ENCODE peak calls at places on chromosome 22, in nine cellular contexts. T is foreskin fibroblast, S is body of pancreas, J is A549, G is fibroblast of villous mesenchyme, Q is cardiac fibroblast, H is HFFc6, X is epithelial cell of esophagus, B is AG04450. N is an unnamed sample.

GRCh38 chr22:49853981-49854791 is 542 bp downstream of the ZBED4 start:
- DNase-seq in B (no peak), Q (peak; percentile 36), J (peak; percentile 21), T (no peak), H (peak; percentile 7), G (peak; percentile 34), S (peak; percentile 51), X (peak; percentile 35), N (no peak)

GRCh38 chr22:43479311-43479710 is 67.5 kb downstream of the MPPED1 start:
- DNase-seq in T (no peak), S (no peak), H (no peak), Q (no peak), G (no peak), J (no peak), X (no peak), B (no peak), N (no peak)

GRCh38 chr22:23709107-23709506 is 18.3 kb downstream of the RGL4 start:
- DNase-seq in X (no peak), B (no peak), Q (peak; percentile 14), G (peak; percentile 45), J (no peak), H (peak; percentile 45), T (peak; percentile 62), S (no peak), N (no peak)

GRCh38 chr22:37971475-37972434 is 12.6 kb downstream of the SOX10 start:
- DNase-seq in G (no peak), X (no peak), B (no peak), S (no peak), T (no peak), Q (no peak), H (no peak), J (no peak), N (no peak)

GRCh38 chr22:44365832-44366231 is 53.1 kb upstream of the SHISAL1 start:
- DNase-seq in J (no peak), B (no peak), S (no peak), G (no peak), X (no peak), T (no peak), Q (no peak), H (no peak), N (no peak)

GRCh38 chr22:23140385-23140784 is 1.4 kb downstream of the RSPH14 start:
- DNase-seq in X (no peak), J (no peak), Q (no peak), T (no peak), H (no peak), S (no peak), G (no peak), B (no peak), N (no peak)

GRCh38 chr22:40727607-40728325 is 48.5 kb downstream of the MCHR1 start:
- DNase-seq in T (no peak), J (no peak), G (no peak), X (no peak), S (no peak), B (no peak), Q (no peak), H (no peak), N (no peak)

GRCh38 chr22:37827056-37827455 is 3.9 kb downstream of the GALR3 start:
- DNase-seq in T (no peak), G (no peak), B (no peak), J (no peak), X (no peak), S (no peak), Q (no peak), H (no peak), N (no peak)

GRCh38 chr22:23520875-23521441 is 59.1 kb downstream of the IGLL1 start:
- DNase-seq in T (peak; percentile 6), B (no peak), H (peak; percentile 55), X (peak; percentile 19), J (peak; percentile 20), G (peak; percentile 22), Q (peak; percentile 14), S (no peak), N (no peak)

GRCh38 chr22:33747576-33748180 is 172.6 kb downstream of the LARGE1 start:
- DNase-seq in S (peak; percentile 32), Q (no peak), H (no peak), G (no peak), J (peak; percentile 7), X (no peak), B (no peak), T (no peak), N (no peak)

GRCh38 chr22:21972293-21972779 is 10.3 kb downstream of the TOP3B start:
- DNase-seq in J (peak; percentile 14), B (no peak), H (no peak), S (no peak), X (peak; percentile 32), T (no peak), Q (peak; percentile 46), G (peak; percentile 11), N (peak; percentile 79)

GRCh38 chr22:27749597-27750225 is 51.8 kb downstream of the MN1 start:
- DNase-seq in Q (peak; percentile 20), S (no peak), G (peak; percentile 52), X (peak; percentile 66), B (no peak), H (no peak), T (peak; percentile 20), J (no peak), N (no peak)

GRCh38 chr22:45468872-45469572 is 33.7 kb upstream of the FBLN1 start:
- DNase-seq in B (no peak), H (peak; percentile 75), G (peak; percentile 56), T (peak; percentile 85), J (no peak), S (no peak), X (peak; percentile 81), Q (peak; percentile 64), N (no peak)
- TF ChIP-seq CTCF in B (no peak), H (no peak), G (no peak), T (no peak), J (no peak), S (no peak), X (no peak), Q (no peak), N (no peak)

GRCh38 chr22:26476705-26477340 is 6.8 kb downstream of the HPS4 start:
- DNase-seq in Q (peak; percentile 29), X (no peak), S (no peak), G (peak; percentile 23), H (no peak), B (peak; percentile 16), T (no peak), J (no peak), N (no peak)
- TF ChIP-seq CTCF in Q (no peak), X (no peak), S (no peak), G (no peak), H (no peak), B (no peak), T (no peak), J (no peak), N (no peak)

DNA sequence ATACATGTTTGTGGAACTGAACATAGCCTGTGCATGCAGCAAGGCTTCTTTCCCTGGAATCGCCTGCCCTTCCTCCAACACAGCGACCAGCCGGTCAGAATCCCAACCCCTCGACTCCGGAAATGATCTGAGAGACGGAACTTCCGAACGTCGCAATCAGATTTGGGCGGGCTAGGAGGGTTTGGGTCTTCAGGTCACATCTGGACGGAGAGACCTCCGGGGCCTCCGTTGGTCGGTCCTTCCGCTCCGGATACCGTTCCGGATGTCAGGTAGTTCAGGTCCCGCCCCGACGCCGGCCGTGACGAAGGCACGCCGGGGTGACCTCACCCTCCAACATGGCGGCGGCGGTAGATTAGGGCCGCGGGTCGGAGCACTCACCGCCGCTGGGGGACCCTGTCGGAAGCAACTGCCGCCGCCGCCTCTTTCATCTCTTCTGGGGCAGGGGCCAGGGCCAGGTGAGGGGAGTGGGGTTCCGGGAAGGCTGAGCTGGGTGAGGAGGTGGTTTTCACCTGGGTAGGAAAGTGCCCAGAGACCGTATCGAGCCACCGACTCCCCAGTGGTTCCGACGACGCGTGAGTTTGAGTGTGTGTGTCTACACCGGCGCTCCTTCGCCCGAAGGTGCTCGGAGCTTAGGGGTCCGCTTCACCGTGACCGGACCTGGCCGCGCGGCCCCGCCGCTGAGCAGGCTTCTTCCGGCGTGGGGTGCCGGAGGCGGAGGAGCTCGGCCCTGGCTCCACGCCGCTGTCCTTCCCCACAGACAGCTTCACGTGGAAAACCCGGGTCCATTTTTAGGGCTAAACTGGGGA is at the start of gene BCL2L13:
- DNase-seq in T (peak; percentile 91), S (peak; percentile 94), G (peak; percentile 96), Q (peak; percentile 88), B (peak; percentile 70), H (peak; percentile 84), X (peak; percentile 90), J (peak; percentile 91), N (peak; percentile 82)
- TF ChIP-seq CTCF in T (no peak), S (peak; percentile 29), G (no peak), Q (no peak), B (no peak), H (peak; percentile 25), X (no peak), J (no peak), N (no peak)

GRCh38 chr22:30247561-30247960 is 1.0 kb upstream of the LIF start:
- DNase-seq in T (no peak), G (no peak), J (no peak), X (no peak), Q (no peak), S (no peak), H (no peak), B (no peak), N (no peak)

GRCh38 chr22:30245181-30245984 is 1.2 kb downstream of the LIF start:
- DNase-seq in J (no peak), X (no peak), G (no peak), H (no peak), Q (no peak), T (no peak), S (no peak), B (no peak), N (no peak)

GRCh38 chr22:30246962-30247376 is 410 bp upstream of the LIF start:
- DNase-seq in T (no peak), H (no peak), Q (no peak), X (no peak), B (no peak), S (no peak), G (no peak), J (no peak), N (no peak)

GRCh38 chr22:30247974-30248373 is 1.4 kb upstream of the LIF start:
- DNase-seq in H (no peak), B (no peak), S (no peak), J (no peak), X (no peak), T (no peak), Q (no peak), G (no peak), N (no peak)

DNA sequence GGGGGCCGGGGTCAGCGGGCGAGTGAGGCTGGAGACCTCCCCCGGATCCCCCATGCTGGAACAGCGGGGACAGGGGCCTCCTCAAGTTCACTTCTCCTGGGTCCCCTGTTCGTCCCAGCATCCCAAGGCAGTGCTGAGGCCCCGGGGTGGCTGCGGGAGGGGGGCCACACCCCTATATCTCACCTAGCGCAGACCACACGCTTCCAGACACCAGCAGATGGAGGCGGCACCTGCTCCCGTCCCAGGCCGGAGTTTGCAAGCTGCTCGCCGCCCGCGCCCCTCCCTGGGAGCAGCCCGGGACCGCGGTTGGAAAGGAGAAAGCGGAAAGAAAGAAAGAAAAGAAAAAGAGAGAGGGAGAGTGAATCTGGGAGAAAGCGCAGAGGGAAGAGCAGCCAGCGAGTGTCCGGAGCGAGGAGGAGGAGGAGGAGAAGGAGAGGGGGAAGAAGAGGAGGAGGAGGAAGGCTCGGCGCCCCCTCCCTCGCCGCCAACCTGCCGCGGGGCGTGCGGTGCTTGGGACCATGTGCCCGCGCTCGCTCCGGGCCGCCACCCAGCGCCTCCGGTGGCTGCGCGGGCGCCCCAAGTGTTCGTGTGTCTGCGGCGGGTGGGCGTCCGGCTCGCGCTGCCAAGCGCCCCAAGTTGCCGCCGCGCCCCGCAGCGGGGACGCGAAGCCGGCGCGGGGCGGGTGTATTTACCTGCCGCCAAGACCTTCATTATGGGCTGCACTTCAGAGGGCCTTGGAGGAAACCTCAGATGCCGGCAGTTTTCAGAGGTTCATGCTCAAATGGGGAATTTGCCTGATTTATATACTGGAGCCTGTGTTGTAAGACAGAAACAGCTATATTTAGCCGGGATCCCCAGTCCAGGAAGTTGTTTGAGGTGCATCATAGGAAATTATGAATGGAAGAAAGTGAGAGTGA is at the start of gene LIF:
- DNase-seq in S (no peak), B (peak; percentile 54), X (peak; percentile 43), J (no peak), Q (peak; percentile 89), H (peak; percentile 52), T (peak; percentile 59), G (peak; percentile 72), N (no peak)
- TF ChIP-seq CTCF in S (peak; percentile 29), B (peak; percentile 18), X (no peak), J (no peak), Q (no peak), H (peak; percentile 51), T (no peak), G (no peak), N (peak; percentile 19)

N was measured in D721Med.